ENCODE peak calls at places on chromosomes 11 and 22, in seven cellular contexts. F is body of pancreas, L is Caco-2, V is colonic mucosa, M is neural progenitor cell, Z is HL-60, K is lung. X is an unnamed sample.

GRCh38 chr11:86800076-86800955 is at the start of gene PRSS23:
- DNase-seq in F (peak), V (peak), K (peak), Z (no peak), L (peak), M (peak), X (peak)

GRCh38 chr22:44085743-44086741 is 61.9 kb downstream of the PARVB start:
- DNase-seq in L (peak), M (peak), Z (peak), V (peak), K (peak), F (peak), X (peak)

GRCh38 chr11:65110354-65110861 is 1.3 kb upstream of the TM7SF2 start:
- DNase-seq in L (peak), V (peak), F (peak), M (peak), Z (peak), K (peak), X (peak)

GRCh38 chr11:62402226-62402625 is 16.6 kb upstream of the SCGB1A1 start:
- DNase-seq in V (peak), L (no peak), F (no peak), Z (no peak), K (peak), M (no peak), X (peak)

GRCh38 chr22:24601217-24602104 is 1.5 kb upstream of the GGT1 start:
- DNase-seq in Z (no peak), V (peak), K (peak), L (no peak), F (peak), M (no peak), X (no peak)

GRCh38 chr11:113697798-113698407 is 8.2 kb downstream of the TMPRSS5 start:
- DNase-seq in K (no peak), Z (no peak), L (no peak), M (no peak), V (no peak), F (no peak), X (no peak)

GRCh38 chr11:72812968-72813739 is 1.1 kb upstream of the ATG16L2 start:
- DNase-seq in Z (peak), L (peak), F (peak), V (peak), K (peak), M (peak), X (peak)

GRCh38 chr11:43547411-43547718 is 133.2 kb upstream of the HSD17B12 start:
- DNase-seq in M (peak), Z (no peak), L (no peak), F (peak), V (no peak), K (no peak), X (no peak)

GRCh38 chr11:4531666-4532065 is 13.3 kb upstream of the OR52M1 start:
- DNase-seq in V (no peak), F (no peak), K (no peak), Z (no peak), L (peak), M (peak), X (no peak)

GRCh38 chr11:132123854-132124835 is 753.7 kb downstream of the NTM start:
- DNase-seq in V (no peak), Z (no peak), L (no peak), M (no peak), K (no peak), F (no peak), X (no peak)

GRCh38 chr11:18706330-18707243 is 8.0 kb downstream of the TMEM86A start:
- DNase-seq in V (peak), K (peak), F (peak), L (peak), Z (no peak), M (no peak), X (peak)

GRCh38 chr11:45110562-45110961 is 35.9 kb upstream of the PRDM11 start:
- DNase-seq in V (peak), K (no peak), L (peak), Z (peak), F (peak), M (peak), X (peak)

GRCh38 chr11:75347781-75348613 is 3.5 kb downstream of the ARRB1 start:
- DNase-seq in L (no peak), M (no peak), K (no peak), Z (no peak), V (peak), F (no peak), X (peak)

DNA sequence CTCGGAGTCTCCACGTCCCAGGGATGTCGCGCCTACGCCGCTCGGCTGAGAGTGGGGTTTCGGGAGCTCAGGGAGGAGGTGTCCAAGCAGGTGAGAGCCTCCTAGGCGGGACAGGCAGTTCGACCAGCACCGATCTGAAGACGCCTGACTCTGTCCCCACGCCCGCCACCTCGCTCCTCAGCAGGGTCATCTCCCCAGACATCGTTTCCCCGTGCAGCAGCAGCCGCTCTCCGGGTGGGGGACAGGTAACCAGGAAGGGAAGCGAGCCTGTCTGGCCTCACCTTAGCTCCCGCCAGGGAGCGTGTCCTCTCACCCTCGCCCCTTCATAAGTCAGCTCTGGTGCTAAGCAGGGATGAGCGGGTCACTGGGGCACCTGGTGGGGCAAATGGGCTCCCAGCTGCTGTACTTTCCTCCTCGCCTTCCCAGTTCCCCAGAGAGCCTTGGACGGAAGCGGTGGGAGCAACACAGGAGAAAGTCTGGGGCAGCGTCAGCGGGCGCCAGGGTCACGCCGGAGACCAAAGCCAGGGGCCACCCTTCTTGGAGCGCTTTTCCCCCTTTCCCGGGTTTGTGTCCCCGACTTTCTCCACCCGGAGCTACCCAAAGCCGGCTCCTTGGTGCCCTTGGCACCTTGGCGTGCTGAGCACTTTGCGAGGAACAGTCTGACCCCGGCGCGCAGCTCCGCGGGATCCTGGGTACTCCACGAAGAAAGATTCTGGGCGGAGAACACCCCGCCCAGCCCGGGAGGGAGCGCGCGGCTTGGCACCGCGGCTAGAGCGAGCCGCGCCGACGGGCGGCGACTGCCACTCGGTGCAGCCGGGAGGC is 1.6 kb downstream of the SPON1 start:
- DNase-seq in Z (no peak), K (peak), F (no peak), L (no peak), V (peak), M (peak), X (no peak)
- H3K4me3 ChIP-seq in Z (no peak), K (peak), F (no peak), L (peak), V (peak), M (peak), X (no peak)

DNA sequence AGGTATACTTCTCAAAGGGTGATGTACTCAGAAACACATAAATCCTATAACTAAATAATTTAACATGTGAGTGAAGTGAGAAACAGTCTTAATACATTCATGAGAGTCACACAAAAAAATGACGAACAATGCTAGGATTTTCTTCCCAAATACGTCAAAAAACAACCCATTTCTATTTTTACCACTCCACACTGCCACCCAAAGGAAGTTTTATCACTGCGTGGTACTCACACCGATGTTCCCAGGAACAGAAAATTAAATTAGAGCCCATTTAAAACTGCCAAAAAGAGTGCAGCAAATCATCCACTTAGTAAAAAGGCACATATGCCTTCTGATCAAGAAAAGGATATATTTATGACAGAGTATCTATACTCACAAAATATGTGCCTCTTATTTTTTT is 710.9 kb upstream of the FAT3 start:
- DNase-seq in K (no peak), M (peak), V (no peak), L (no peak), F (no peak), Z (no peak), X (no peak)
- TF ChIP-seq CTCF in K (no peak), M (peak), V (no peak), L (peak), F (no peak), Z (no peak), X (no peak)

GRCh38 chr11:134662629-134663360 is 250.8 kb upstream of the B3GAT1 start:
- DNase-seq in K (peak), F (no peak), Z (no peak), V (peak), L (no peak), M (no peak), X (no peak)

GRCh38 chr11:134665571-134666268 is 253.7 kb upstream of the B3GAT1 start:
- DNase-seq in F (no peak), L (no peak), Z (no peak), M (no peak), K (peak), V (no peak), X (no peak)

GRCh38 chr11:134664863-134665535 is 253.0 kb upstream of the B3GAT1 start:
- DNase-seq in M (no peak), L (no peak), Z (no peak), V (no peak), K (peak), F (no peak), X (no peak)

GRCh38 chr11:134663506-134664313 is 251.7 kb upstream of the B3GAT1 start:
- DNase-seq in L (no peak), K (peak), F (no peak), Z (no peak), M (no peak), V (peak), X (no peak)

DNA sequence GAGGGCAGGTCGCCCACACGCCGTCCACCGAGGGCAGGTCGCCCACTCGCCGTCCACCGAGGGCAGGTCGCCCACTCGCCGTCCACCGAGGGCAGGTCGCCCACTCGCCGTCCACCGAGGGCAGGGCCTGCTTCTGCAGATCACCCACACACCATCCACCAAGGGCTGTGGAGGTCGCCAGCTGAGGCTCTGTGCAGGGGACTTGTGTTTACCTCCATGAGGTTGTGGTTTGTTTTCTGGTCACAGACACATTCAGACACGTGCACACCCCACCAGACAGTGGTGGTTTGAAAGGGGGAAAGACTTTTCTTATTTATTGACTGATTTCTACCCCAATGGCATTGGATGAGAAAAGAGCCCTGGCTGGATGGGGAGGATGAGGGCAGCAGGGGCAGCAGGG is 252.4 kb upstream of the B3GAT1 start:
- DNase-seq in K (no peak), V (no peak), M (no peak), Z (no peak), F (no peak), L (no peak), X (no peak)
- H3K4me3 ChIP-seq in K (no peak), V (no peak), M (no peak), Z (no peak), F (no peak), L (no peak), X (no peak)

GRCh38 chr11:127390465-127390864 is 389.9 kb upstream of the KIRREL3 start:
- DNase-seq in K (no peak), L (no peak), Z (no peak), M (no peak), F (no peak), V (no peak), X (no peak)

GRCh38 chr11:127392575-127392974 is 392.0 kb upstream of the KIRREL3 start:
- DNase-seq in Z (no peak), L (no peak), K (no peak), F (no peak), V (no peak), M (peak), X (no peak)

GRCh38 chr11:127395034-127395433 is 394.5 kb upstream of the KIRREL3 start:
- DNase-seq in Z (no peak), K (no peak), L (no peak), F (no peak), V (no peak), M (no peak), X (no peak)
- TF ChIP-seq CTCF in Z (no peak), K (no peak), L (no peak), F (no peak), V (no peak), M (no peak), X (no peak)

DNA sequence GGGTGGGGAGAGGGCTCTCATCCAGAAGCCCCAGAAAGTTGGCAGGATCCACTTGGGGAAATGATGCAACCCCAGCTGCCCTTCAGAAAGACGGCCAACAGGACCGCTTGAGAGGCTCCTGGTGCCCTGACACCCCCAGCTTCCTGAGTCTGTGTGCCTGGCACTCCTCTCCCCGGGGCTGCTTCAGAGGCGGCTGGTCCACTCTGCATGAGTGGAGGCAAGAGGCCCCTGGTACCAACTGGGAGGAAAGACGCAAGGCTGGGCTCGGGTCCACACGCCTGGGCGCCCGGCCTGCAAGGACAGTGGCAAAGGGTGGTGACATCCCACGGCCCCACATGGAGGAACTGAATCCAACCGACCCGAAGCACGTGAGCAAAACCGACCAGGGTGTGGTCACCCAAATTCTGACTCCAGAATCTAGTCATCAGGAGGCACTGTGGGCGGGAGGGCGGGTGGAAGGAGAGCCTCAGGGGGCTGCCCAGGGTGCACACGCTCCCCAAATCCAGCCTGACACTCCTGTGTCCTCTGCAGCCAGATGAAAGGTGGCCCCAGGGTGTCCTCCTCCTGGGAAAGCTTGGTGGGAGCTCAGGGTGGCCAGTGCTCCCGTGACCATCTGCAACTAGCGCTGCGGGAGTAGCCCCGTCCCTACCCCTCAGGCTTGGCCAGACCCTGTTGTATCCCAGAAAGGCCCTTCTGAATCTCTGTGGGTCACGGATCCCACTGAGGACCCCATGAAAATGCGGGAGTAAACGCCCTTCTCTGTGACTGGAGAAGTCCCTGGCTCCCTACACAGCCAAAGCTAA is 3.7 kb downstream of the RNH1 start:
- DNase-seq in L (no peak), M (no peak), F (no peak), Z (peak), V (peak), K (peak), X (peak)
- H3K4me3 ChIP-seq in L (no peak), M (no peak), F (no peak), Z (peak), V (peak), K (peak), X (peak)

GRCh38 chr11:10893713-10894112 is 35.9 kb upstream of the ZBED5 start:
- DNase-seq in L (peak), Z (no peak), M (no peak), V (no peak), F (no peak), K (no peak), X (peak)
- TF ChIP-seq CTCF in L (peak), Z (no peak), M (no peak), V (peak), F (peak), K (no peak), X (peak)

DNA sequence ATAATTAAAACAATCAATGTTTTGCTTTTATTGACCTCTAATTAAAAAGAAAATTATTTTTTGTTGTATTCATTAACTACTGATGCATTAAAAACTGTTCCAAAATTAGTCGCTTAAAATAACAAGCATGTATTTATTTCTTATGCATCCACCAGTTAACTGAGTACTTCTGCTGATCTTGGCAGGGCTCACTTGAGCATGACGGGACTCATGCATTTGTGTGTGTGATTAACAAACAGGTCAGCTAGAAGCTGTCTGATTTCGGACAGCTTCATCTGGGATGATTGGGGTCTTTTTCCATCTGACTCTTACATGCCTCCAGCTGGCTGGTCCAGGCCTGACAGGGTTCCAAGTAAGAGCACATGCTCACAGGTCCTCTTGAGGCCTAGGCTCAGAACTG is 95.9 kb downstream of the CD44 start:
- DNase-seq in F (no peak), Z (no peak), M (no peak), L (no peak), K (no peak), V (no peak), X (no peak)
- H3K4me3 ChIP-seq in F (no peak), Z (no peak), M (no peak), L (no peak), K (no peak), V (no peak), X (no peak)